ENCODE peak calls at places on chromosomes 11 and 22, in nine cellular contexts. B is gastrocnemius medialis, J is SK-N-SH, K is left ventricle myocardium inferior, H is cardiac muscle cell, P is lower lobe of right lung, L is uterus, V is body of pancreas, E is suprapubic skin. N is an unnamed sample.

GRCh38 chr22:36197065-36197440 is 4.6 kb downstream of the APOL4 start:
- DNase-seq in V (no peak), P (no peak), J (peak; percentile 27), K (peak; percentile 67), H (peak; percentile 58), B (peak; percentile 44), L (peak; percentile 85), E (no peak), N (no peak)

GRCh38 chr11:77209663-77210062 is 81.6 kb downstream of the MYO7A start:
- DNase-seq in P (no peak), B (no peak), V (no peak), K (no peak), H (no peak), J (no peak), E (no peak), L (no peak), N (no peak)

GRCh38 chr11:45082744-45083543 is 63.5 kb upstream of the PRDM11 start:
- DNase-seq in K (no peak), E (no peak), B (no peak), H (no peak), J (no peak), V (no peak), L (no peak), P (no peak), N (no peak)

GRCh38 chr22:38737302-38738060 is 18.3 kb downstream of the SUN2 start:
- DNase-seq in L (no peak), P (peak; percentile 32), B (no peak), V (no peak), H (no peak), E (no peak), K (no peak), J (no peak), N (no peak)

GRCh38 chr22:22877523-22878210 is 9.9 kb upstream of the IGLL5 start:
- DNase-seq in E (no peak), V (peak; percentile 60), J (peak; percentile 67), L (no peak), K (peak; percentile 50), B (no peak), H (no peak), P (no peak), N (no peak)

GRCh38 chr11:115745041-115745440 is 240.8 kb upstream of the CADM1 start:
- DNase-seq in K (no peak), H (no peak), E (no peak), J (no peak), L (no peak), B (no peak), V (no peak), P (no peak), N (no peak)

GRCh38 chr22:23115825-23116494 is 25.8 kb downstream of the RSPH14 start:
- DNase-seq in K (no peak), E (no peak), B (no peak), V (no peak), J (peak; percentile 42), H (no peak), P (no peak), L (no peak), N (no peak)

GRCh38 chr22:38202437-38203089 is 769 bp downstream of the MAFF start:
- DNase-seq in K (peak; percentile 89), H (peak; percentile 78), J (peak; percentile 76), L (peak; percentile 89), E (peak; percentile 95), V (peak; percentile 82), P (peak; percentile 92), B (peak; percentile 92), N (no peak)

GRCh38 chr11:11862995-11863394 is 21.2 kb downstream of the USP47 start:
- DNase-seq in J (no peak), E (no peak), V (no peak), P (no peak), K (no peak), L (no peak), B (no peak), H (no peak), N (no peak)
- H3K4me1 ChIP-seq in J (no peaks in the 10 kb centered on the region), E (peaks cover 27% of the 10 kb centered on the region), V (peaks cover 36% of the 10 kb centered on the region), P (peaks cover 43% of the 10 kb centered on the region), K (peaks cover 71% of the 10 kb centered on the region), L (peaks cover 5% of the 10 kb centered on the region), B (peaks cover 63% of the 10 kb centered on the region), H (peaks cover 2% of the 10 kb centered on the region), N (no peaks in the 10 kb centered on the region)

DNA sequence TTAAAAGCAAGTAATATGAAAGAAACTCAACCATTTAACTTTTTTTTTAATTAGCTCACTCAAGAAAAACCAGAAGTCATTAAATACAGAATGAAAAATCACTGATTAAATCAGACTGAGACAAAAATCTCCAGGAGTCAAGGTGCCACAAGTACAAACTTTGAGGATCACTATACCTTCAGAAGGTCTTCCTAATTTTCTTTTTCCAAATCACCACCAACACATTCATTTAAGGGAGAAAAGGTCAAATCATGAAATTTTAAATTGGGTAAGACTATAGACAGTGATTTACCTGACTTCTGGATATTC is 32.3 kb downstream of the PITPNB start:
- DNase-seq in J (no peak), V (no peak), P (no peak), B (no peak), H (no peak), K (no peak), L (no peak), E (no peak), N (no peak)
- TF ChIP-seq CTCF in J (no peak), V (no peak), P (no peak), B (no peak), H (no peak), K (no peak), L (no peak), E (no peak), N (no peak)

GRCh38 chr11:20045098-20045688 is 115.1 kb downstream of the DBX1 start:
- DNase-seq in P (no peak), E (no peak), K (peak; percentile 65), V (peak; percentile 91), L (no peak), J (peak; percentile 68), B (no peak), H (no peak), N (no peak)
- H3K27ac ChIP-seq in P (no peak overlapping the region), E (no peak overlapping the region), K (peak overlapping the region; percentile 90), V (peak overlapping the region; percentile 96), L (no peak overlapping the region), J (peak overlapping the region; percentile 83), B (no peak overlapping the region), H (peak overlapping the region; percentile 65), N (no peak overlapping the region)

DNA sequence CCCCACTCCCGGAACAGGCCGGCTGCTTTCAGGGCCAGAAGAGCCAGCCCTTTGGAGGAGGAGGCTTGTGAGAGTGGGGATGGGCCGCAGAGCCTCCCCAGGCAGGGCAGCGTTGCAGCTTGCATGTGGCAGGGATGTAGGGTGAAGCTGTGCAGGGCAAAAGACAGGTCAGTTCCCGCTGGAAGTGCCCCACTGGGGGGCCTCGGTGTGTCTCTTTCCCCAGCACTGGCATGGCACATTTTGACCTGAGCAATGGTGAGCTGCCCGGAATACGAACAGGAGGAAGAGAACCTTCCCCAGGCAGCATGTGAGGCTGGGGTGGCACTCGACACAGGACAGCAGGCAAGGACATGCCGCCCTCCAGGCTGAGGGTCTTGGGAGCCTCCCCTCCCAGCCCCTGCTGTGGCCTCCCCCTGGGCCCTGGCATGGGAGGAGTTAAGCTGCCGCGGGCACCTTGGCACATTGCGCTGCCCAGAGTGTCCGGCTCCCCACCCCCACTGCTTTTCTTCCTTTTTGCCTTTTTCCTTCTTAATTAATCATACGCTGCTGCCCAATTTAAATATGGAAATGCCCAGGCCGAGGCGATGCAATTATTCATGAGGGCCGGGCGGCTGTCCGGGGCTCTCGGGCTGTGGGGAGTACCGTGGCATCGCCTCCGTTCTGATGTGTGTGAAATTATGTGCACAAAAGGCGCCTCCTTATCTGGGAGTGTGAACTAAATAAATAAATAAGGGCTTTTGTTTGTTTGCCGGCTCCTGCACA is 76.0 kb upstream of the WNT7B start:
- DNase-seq in L (peak; percentile 57), P (peak; percentile 72), B (peak; percentile 52), J (peak; percentile 85), K (peak; percentile 54), V (peak; percentile 72), H (no peak), E (peak; percentile 76), N (peak; percentile 50)
- H3K4me1 ChIP-seq in L (peaks cover 13% of the 10 kb centered on the region), P (peaks cover 86% of the 10 kb centered on the region), B (peaks cover 79% of the 10 kb centered on the region), J (peaks cover 55% of the 10 kb centered on the region), K (peaks cover 99% of the 10 kb centered on the region), V (peaks cover 90% of the 10 kb centered on the region), H (no peaks in the 10 kb centered on the region), E (peaks cover 95% of the 10 kb centered on the region), N (peaks cover 45% of the 10 kb centered on the region)

GRCh38 chr11:66313321-66314185 is 3.3 kb downstream of the CD248 start:
- DNase-seq in J (peak; percentile 90), L (peak; percentile 74), E (no peak), P (peak; percentile 55), V (peak; percentile 34), K (peak; percentile 41), B (no peak), H (peak; percentile 74), N (no peak)
- TF ChIP-seq CTCF in J (peak; percentile 46), L (no peak), E (no peak), P (no peak), V (no peak), K (peak; percentile 23), B (no peak), H (peak; percentile 39), N (peak; percentile 12)

N was measured in foreskin keratinocyte.